ENCODE peak calls at places on chromosome 11, in ten cellular contexts. C, Q, K, J, B, E, U, N, S and O are unnamed samples.

GRCh38 chr11:128153697-128154048 is 433.7 kb downstream of the ETS1 start:
- DNase-seq in J (no peak), S (no peak), Q (no peak), U (no peak), N (no peak), B (no peak), C (no peak), E (no peak), K (no peak), O (no peak)

GRCh38 chr11:94537051-94537600 is 6.6 kb upstream of the FUT4 start:
- DNase-seq in Q (no peak), C (peak; percentile 57), S (no peak), B (no peak), N (no peak), K (no peak), J (no peak), U (no peak), E (peak; percentile 84), O (no peak)

GRCh38 chr11:133347988-133348387 is 184.3 kb downstream of the OPCML start:
- DNase-seq in J (no peak), E (no peak), C (no peak), Q (no peak), N (no peak), U (no peak), S (no peak), K (no peak), B (no peak), O (no peak)

GRCh38 chr11:1880746-1881441 is 10.8 kb downstream of the PRR33 start:
- DNase-seq in U (no peak), J (no peak), K (no peak), N (no peak), C (no peak), E (no peak), S (peak; percentile 69), Q (no peak), B (no peak), O (peak; percentile 69)

GRCh38 chr11:62669420-62670161 is 1.9 kb upstream of the UQCC3 start:
- DNase-seq in N (no peak), J (no peak), E (peak; percentile 12), B (no peak), S (no peak), Q (no peak), C (no peak), U (no peak), K (peak; percentile 82), O (no peak)

GRCh38 chr11:117220568-117220967 is 11.3 kb downstream of the PCSK7 start:
- DNase-seq in E (no peak), S (peak; percentile 94), Q (no peak), U (no peak), B (no peak), C (no peak), J (no peak), N (no peak), K (peak; percentile 50), O (no peak)

GRCh38 chr11:66335531-66336233 is 552 bp downstream of the RIN1 start:
- DNase-seq in Q (no peak), E (peak; percentile 81), B (peak; percentile 38), J (no peak), N (no peak), S (peak; percentile 85), U (peak; percentile 55), K (no peak), C (peak; percentile 75), O (peak; percentile 80)

GRCh38 chr11:105969756-105970155 is 52.3 kb downstream of the MSANTD4 start:
- DNase-seq in S (no peak), U (no peak), B (no peak), K (no peak), N (no peak), J (no peak), C (no peak), E (no peak), Q (no peak), O (no peak)

GRCh38 chr11:118056806-118057205 is 20.1 kb upstream of the TMPRSS4 start:
- DNase-seq in N (no peak), J (no peak), S (no peak), C (no peak), K (no peak), Q (no peak), E (no peak), U (no peak), B (no peak), O (no peak)

GRCh38 chr11:7665473-7666291 is 7.6 kb downstream of the CYB5R2 start:
- DNase-seq in B (no peak), U (peak; percentile 3), Q (peak; percentile 38), S (peak; percentile 94), N (peak; percentile 57), E (peak; percentile 70), J (peak; percentile 83), K (peak; percentile 91), C (peak; percentile 65), O (peak; percentile 93)

GRCh38 chr11:61545921-61546320 is 35.0 kb downstream of the SYT7 start:
- DNase-seq in B (no peak), U (no peak), E (no peak), K (no peak), N (no peak), S (no peak), J (no peak), Q (no peak), C (no peak), O (no peak)

GRCh38 chr11:76419896-76420295 is 24.9 kb upstream of the EMSY start:
- DNase-seq in C (peak; percentile 5), K (peak; percentile 55), E (no peak), J (peak; percentile 48), N (peak; percentile 35), U (no peak), B (no peak), Q (no peak), S (no peak), O (no peak)

GRCh38 chr11:313787-314547 is at the start of gene IFITM1:
- DNase-seq in J (peak; percentile 73), E (peak; percentile 92), K (no peak), N (peak; percentile 84), C (peak; percentile 92), S (peak; percentile 80), U (peak; percentile 37), Q (no peak), B (no peak), O (peak; percentile 90)

GRCh38 chr11:3893311-3893710 is 37.8 kb downstream of the STIM1 start:
- DNase-seq in E (no peak), J (no peak), N (no peak), Q (no peak), S (no peak), B (no peak), C (no peak), U (no peak), K (no peak), O (no peak)

GRCh38 chr11:130145975-130146776 is 13.4 kb upstream of the ST14 start:
- DNase-seq in C (no peak), K (peak; percentile 74), B (no peak), J (no peak), U (no peak), N (no peak), S (peak; percentile 81), E (no peak), Q (no peak), O (no peak)

GRCh38 chr11:122655527-122656072 is at the start of gene UBASH3B:
- DNase-seq in J (peak; percentile 80), U (peak; percentile 88), B (peak; percentile 63), S (peak; percentile 93), C (peak; percentile 94), N (peak; percentile 91), K (peak; percentile 73), E (peak; percentile 93), Q (peak; percentile 47), O (peak; percentile 95)

GRCh38 chr11:126341760-126342161 is 13.7 kb upstream of the ST3GAL4 start:
- DNase-seq in U (peak; percentile 49), B (no peak), K (no peak), J (no peak), S (no peak), Q (no peak), C (peak; percentile 97), N (peak; percentile 94), E (peak; percentile 95), O (peak; percentile 27)

GRCh38 chr11:4048340-4048739 is 46.3 kb upstream of the RRM1 start:
- DNase-seq in E (no peak), S (no peak), B (no peak), U (no peak), Q (no peak), C (no peak), N (no peak), J (no peak), K (no peak), O (no peak)

GRCh38 chr11:67466367-67466766 is 2.7 kb downstream of the TMEM134 start:
- DNase-seq in K (peak; percentile 51), S (no peak), E (no peak), B (no peak), C (no peak), J (no peak), N (no peak), Q (no peak), U (no peak), O (no peak)

GRCh38 chr11:134727204-134727603 is 315.2 kb upstream of the B3GAT1 start:
- DNase-seq in U (no peak), S (no peak), J (no peak), Q (no peak), K (no peak), E (no peak), C (no peak), B (no peak), N (no peak), O (peak; percentile 35)

GRCh38 chr11:112612283-112612849 is 348.9 kb upstream of the NCAM1 start:
- DNase-seq in N (peak; percentile 57), B (no peak), K (no peak), J (no peak), S (no peak), E (no peak), U (no peak), C (no peak), Q (peak; percentile 14), O (no peak)

GRCh38 chr11:27468643-27469332 is 3.8 kb downstream of the LGR4 start:
- DNase-seq in U (no peak), S (no peak), B (no peak), C (peak; percentile 82), J (no peak), K (peak; percentile 63), E (peak; percentile 74), N (no peak), Q (no peak), O (no peak)

GRCh38 chr11:93537767-93538261 is 5.4 kb downstream of the SMCO4 start:
- DNase-seq in B (no peak), Q (no peak), S (no peak), J (no peak), U (no peak), N (no peak), C (no peak), K (peak; percentile 54), E (no peak), O (peak; percentile 78)

GRCh38 chr11:119046489-119046888 is 10.5 kb downstream of the HYOU1 start:
- DNase-seq in J (no peak), K (no peak), S (no peak), Q (no peak), U (no peak), E (no peak), B (no peak), N (no peak), C (no peak), O (peak; percentile 58)